ENCODE peak calls at places on chromosomes 13 and 19, in four cellular contexts. One of them, this sample, is unnamed.

GRCh38 chr13:42113478-42113877 is 65.0 kb downstream of the DGKH start:
- DNase-seq in WERI-Rb-1: peak
- DNase-seq in heart right ventricle: no peak
- DNase-seq in SK-N-SH: no peak
- DNase-seq in this sample: no peak

GRCh38 chr19:53664152-53664551 is 32.4 kb downstream of the DPRX start:
- DNase-seq in WERI-Rb-1: no peak
- DNase-seq in heart right ventricle: no peak
- DNase-seq in SK-N-SH: no peak
- DNase-seq in this sample: no peak

GRCh38 chr19:15175609-15176008 is 25.2 kb downstream of the NOTCH3 start:
- DNase-seq in WERI-Rb-1: no peak
- DNase-seq in heart right ventricle: no peak
- DNase-seq in SK-N-SH: no peak
- DNase-seq in this sample: no peak

GRCh38 chr19:2770055-2771013 is 12.7 kb downstream of the SGTA start:
- DNase-seq in WERI-Rb-1: no peak
- DNase-seq in heart right ventricle: peak
- DNase-seq in SK-N-SH: no peak
- DNase-seq in this sample: peak

GRCh38 chr19:39307233-39307821 is 11.1 kb downstream of the IFNL1 start:
- DNase-seq in WERI-Rb-1: no peak
- DNase-seq in heart right ventricle: no peak
- DNase-seq in SK-N-SH: no peak
- DNase-seq in this sample: peak

GRCh38 chr19:33241530-33242101 is 16.0 kb upstream of the SLC7A10 start:
- DNase-seq in WERI-Rb-1: peak
- DNase-seq in heart right ventricle: peak
- DNase-seq in SK-N-SH: peak
- DNase-seq in this sample: no peak

GRCh38 chr19:35222373-35223005 is 6.0 kb downstream of the FAM187B start:
- DNase-seq in WERI-Rb-1: no peak
- DNase-seq in heart right ventricle: no peak
- DNase-seq in SK-N-SH: no peak
- DNase-seq in this sample: no peak

GRCh38 chr13:73428706-73429105 is 369.9 kb downstream of the KLF5 start:
- DNase-seq in WERI-Rb-1: no peak
- DNase-seq in heart right ventricle: no peak
- DNase-seq in SK-N-SH: no peak
- DNase-seq in this sample: no peak

GRCh38 chr13:110047511-110047910 is 259.4 kb downstream of the COL4A1 start:
- DNase-seq in WERI-Rb-1: no peak
- DNase-seq in heart right ventricle: peak
- DNase-seq in SK-N-SH: peak
- DNase-seq in this sample: no peak

GRCh38 chr13:38819053-38819452 is 132.2 kb downstream of the FREM2 start:
- DNase-seq in WERI-Rb-1: no peak
- DNase-seq in heart right ventricle: no peak
- DNase-seq in SK-N-SH: no peak
- DNase-seq in this sample: no peak

GRCh38 chr13:94640676-94641075 is 39.0 kb downstream of the GPR180 start:
- DNase-seq in WERI-Rb-1: no peak
- DNase-seq in heart right ventricle: no peak
- DNase-seq in SK-N-SH: no peak
- DNase-seq in this sample: no peak

GRCh38 chr13:95115525-95115924 is 185.7 kb downstream of the ABCC4 start:
- DNase-seq in WERI-Rb-1: no peak
- DNase-seq in heart right ventricle: no peak
- DNase-seq in SK-N-SH: no peak
- DNase-seq in this sample: no peak

GRCh38 chr19:33133438-33134031 is 1.6 kb downstream of the WDR88 start:
- DNase-seq in WERI-Rb-1: no peak
- DNase-seq in heart right ventricle: no peak
- DNase-seq in SK-N-SH: peak
- DNase-seq in this sample: no peak

GRCh38 chr19:670609-671075 is 5.5 kb upstream of the FSTL3 start:
- DNase-seq in WERI-Rb-1: no peak
- DNase-seq in heart right ventricle: no peak
- DNase-seq in SK-N-SH: no peak
- DNase-seq in this sample: no peak

GRCh38 chr19:36051236-36051635 is 2.8 kb downstream of the THAP8 start:
- DNase-seq in WERI-Rb-1: peak
- DNase-seq in heart right ventricle: no peak
- DNase-seq in SK-N-SH: no peak
- DNase-seq in this sample: peak

GRCh38 chr19:10364644-10365043 is 15.7 kb downstream of the TYK2 start:
- DNase-seq in WERI-Rb-1: no peak
- DNase-seq in heart right ventricle: no peak
- DNase-seq in SK-N-SH: no peak
- DNase-seq in this sample: no peak

GRCh38 chr13:110546933-110547332 is 14.6 kb downstream of the RAB20 start:
- DNase-seq in WERI-Rb-1: no peak
- DNase-seq in heart right ventricle: peak
- DNase-seq in SK-N-SH: no peak
- DNase-seq in this sample: no peak

GRCh38 chr13:72622546-72622945 is 104.9 kb downstream of the MZT1 start:
- DNase-seq in WERI-Rb-1: no peak
- DNase-seq in heart right ventricle: no peak
- DNase-seq in SK-N-SH: no peak
- DNase-seq in this sample: no peak

GRCh38 chr19:54653181-54653809 is 9.5 kb upstream of the LILRB4 start:
- DNase-seq in WERI-Rb-1: no peak
- DNase-seq in heart right ventricle: no peak
- DNase-seq in SK-N-SH: peak
- DNase-seq in this sample: no peak

GRCh38 chr19:41364546-41365391 is 820 bp upstream of the B9D2 start:
- DNase-seq in WERI-Rb-1: no peak
- DNase-seq in heart right ventricle: no peak
- DNase-seq in SK-N-SH: peak
- DNase-seq in this sample: no peak

DNA sequence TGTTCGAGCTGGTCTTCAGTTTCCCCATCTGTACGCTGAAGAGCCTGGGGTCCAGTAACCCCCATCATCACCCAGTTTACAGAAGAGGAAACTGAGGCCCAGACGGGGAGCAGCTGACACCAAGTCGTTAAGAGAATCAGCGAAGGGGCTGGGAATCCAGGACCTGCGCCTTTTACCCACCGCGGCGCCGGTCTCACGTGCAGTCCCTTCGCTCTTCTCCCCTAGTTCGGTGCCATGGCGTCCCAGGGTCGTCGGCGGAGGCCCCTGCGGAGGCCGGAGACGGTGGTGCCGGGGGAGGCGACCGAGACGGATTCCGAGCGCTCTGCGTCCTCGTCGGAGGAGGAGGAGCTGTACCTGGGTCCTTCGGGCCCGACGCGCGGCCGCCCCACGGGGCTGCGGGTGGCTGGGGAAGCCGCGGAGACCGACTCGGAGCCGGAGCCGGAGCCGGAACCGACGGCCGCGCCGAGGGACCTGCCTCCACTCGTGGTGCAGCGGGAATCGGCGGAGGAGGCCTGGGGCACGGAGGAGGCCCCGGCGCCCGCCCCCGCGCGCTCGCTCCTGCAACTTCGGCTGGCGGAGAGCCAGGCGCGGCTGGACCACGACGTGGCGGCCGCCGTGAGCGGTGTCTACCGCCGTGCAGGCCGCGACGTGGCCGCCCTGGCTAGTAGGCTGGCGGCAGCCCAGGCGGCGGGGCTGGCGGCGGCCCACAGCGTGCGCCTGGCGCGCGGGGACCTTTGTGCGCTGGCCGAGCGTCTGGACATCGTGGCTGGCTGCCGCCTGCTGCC is 671 bp downstream of the BLOC1S3 start:
- DNase-seq in WERI-Rb-1: no peak
- DNase-seq in heart right ventricle: peak
- DNase-seq in SK-N-SH: peak
- DNase-seq in this sample: peak
- TF ChIP-seq CTCF in WERI-Rb-1: no peak
- TF ChIP-seq CTCF in heart right ventricle: no peak
- TF ChIP-seq CTCF in SK-N-SH: no peak
- TF ChIP-seq CTCF in this sample: no peak

GRCh38 chr13:27559714-27560113 is 60.6 kb downstream of the LNX2 start:
- DNase-seq in WERI-Rb-1: no peak
- DNase-seq in heart right ventricle: no peak
- DNase-seq in SK-N-SH: no peak
- DNase-seq in this sample: no peak

GRCh38 chr13:27551563-27551962 is 68.8 kb downstream of the LNX2 start:
- DNase-seq in WERI-Rb-1: no peak
- DNase-seq in heart right ventricle: no peak
- DNase-seq in SK-N-SH: peak
- DNase-seq in this sample: no peak

GRCh38 chr13:27556109-27556508 is 64.2 kb downstream of the LNX2 start:
- DNase-seq in WERI-Rb-1: no peak
- DNase-seq in heart right ventricle: peak
- DNase-seq in SK-N-SH: no peak
- DNase-seq in this sample: no peak
- TF ChIP-seq CTCF in WERI-Rb-1: no peak
- TF ChIP-seq CTCF in heart right ventricle: peak
- TF ChIP-seq CTCF in SK-N-SH: peak
- TF ChIP-seq CTCF in this sample: no peak

GRCh38 chr13:25678398-25678797 is 306.6 kb downstream of the ATP8A2 start:
- DNase-seq in WERI-Rb-1: no peak
- DNase-seq in heart right ventricle: no peak
- DNase-seq in SK-N-SH: no peak
- DNase-seq in this sample: no peak
- TF ChIP-seq CTCF in WERI-Rb-1: peak
- TF ChIP-seq CTCF in heart right ventricle: no peak
- TF ChIP-seq CTCF in SK-N-SH: no peak
- TF ChIP-seq CTCF in this sample: no peak

DNA sequence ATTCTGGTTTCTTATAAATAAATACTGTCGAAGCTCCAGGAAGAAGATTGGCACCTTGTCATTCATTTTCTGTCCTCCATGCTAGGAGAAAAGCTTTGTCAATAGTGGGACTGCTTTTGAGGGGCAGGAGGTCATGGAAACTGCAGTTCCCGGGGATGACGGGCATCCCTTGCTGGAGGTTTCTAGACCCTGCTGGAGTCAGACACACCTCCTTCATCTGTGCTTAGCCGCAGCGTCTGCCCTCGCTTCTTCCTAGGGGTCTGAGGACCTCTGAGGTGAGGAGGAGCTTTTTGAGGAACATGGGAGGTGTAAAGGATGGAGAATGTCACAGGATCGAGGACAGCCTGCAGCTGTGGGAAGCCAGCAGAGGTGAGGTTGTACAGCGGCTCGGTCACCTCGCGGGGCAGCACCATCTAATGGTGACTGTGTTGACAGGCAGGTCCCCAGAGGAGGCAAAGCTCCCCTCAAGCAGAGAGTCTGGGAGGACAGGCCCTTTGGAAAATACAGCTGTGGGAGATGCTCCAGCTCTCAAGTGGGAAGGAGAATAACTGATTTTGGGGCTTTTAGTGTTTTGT is 172.7 kb upstream of the RNF113B start:
- DNase-seq in WERI-Rb-1: peak
- DNase-seq in heart right ventricle: peak
- DNase-seq in SK-N-SH: peak
- DNase-seq in this sample: peak
- TF ChIP-seq CTCF in WERI-Rb-1: peak
- TF ChIP-seq CTCF in heart right ventricle: peak
- TF ChIP-seq CTCF in SK-N-SH: no peak
- TF ChIP-seq CTCF in this sample: no peak

GRCh38 chr13:59680429-59681024 is 483.2 kb downstream of the DIAPH3 start:
- DNase-seq in WERI-Rb-1: no peak
- DNase-seq in heart right ventricle: no peak
- DNase-seq in SK-N-SH: no peak
- DNase-seq in this sample: no peak
- TF ChIP-seq CTCF in WERI-Rb-1: no peak
- TF ChIP-seq CTCF in heart right ventricle: peak
- TF ChIP-seq CTCF in SK-N-SH: peak
- TF ChIP-seq CTCF in this sample: peak

This sample was measured in glutamatergic neuron.